ENCODE peak calls at places on chromosomes 12 and 14, in four cellular contexts. P is GM12878, C is HL-60, R is K562. Z is an unnamed sample.

GRCh38 chr12:91978143-91978542 is 167.5 kb downstream of the BTG1 start:
- DNase-seq in C (no peak), P (no peak), R (no peak), Z (no peak)

GRCh38 chr12:111156304-111156703 is 212.6 kb downstream of the PHETA1 start:
- DNase-seq in C (no peak), P (no peak), R (no peak), Z (no peak)

GRCh38 chr12:75389061-75389460 is 1.8 kb upstream of the GLIPR1L2 start:
- DNase-seq in R (no peak), C (no peak), P (no peak), Z (no peak)

GRCh38 chr14:21395450-21395849 is 11.6 kb upstream of the SUPT16H start:
- DNase-seq in R (no peak), P (no peak), C (no peak), Z (no peak)

GRCh38 chr12:4168041-4168440 is 105.5 kb upstream of the CCND2 start:
- DNase-seq in P (no peak), C (no peak), R (no peak), Z (no peak)

GRCh38 chr12:122422769-122423257 is 344 bp upstream of the CLIP1 start:
- DNase-seq in C (peak), R (peak), P (no peak), Z (no peak)

GRCh38 chr12:131830335-131831020 is 2.3 kb downstream of the MMP17 start:
- DNase-seq in R (peak), C (peak), P (no peak), Z (no peak)

GRCh38 chr14:31024577-31025334 is 693 bp upstream of the AP4S1 start:
- DNase-seq in C (no peak), P (no peak), R (no peak), Z (no peak)

GRCh38 chr12:2547273-2548044 is 247.3 kb upstream of the FKBP4 start:
- DNase-seq in P (no peak), R (no peak), C (peak), Z (no peak)

GRCh38 chr14:104432611-104433231 is 146.8 kb upstream of the C14orf180 start:
- DNase-seq in P (no peak), C (no peak), R (no peak), Z (no peak)

GRCh38 chr14:61472801-61473376 is 151.5 kb downstream of the PRKCH start:
- DNase-seq in C (no peak), R (no peak), P (no peak), Z (no peak)

GRCh38 chr14:61470954-61471279 is 149.5 kb downstream of the PRKCH start:
- DNase-seq in R (no peak), P (no peak), C (no peak), Z (no peak)

GRCh38 chr14:61470261-61470953 is 149.0 kb downstream of the PRKCH start:
- DNase-seq in P (no peak), C (no peak), R (no peak), Z (no peak)

GRCh38 chr14:61471297-61471980 is 150.1 kb downstream of the PRKCH start:
- DNase-seq in C (no peak), R (no peak), P (no peak), Z (no peak)

GRCh38 chr14:61472025-61472672 is 150.8 kb downstream of the PRKCH start:
- DNase-seq in R (no peak), P (no peak), C (peak), Z (no peak)
- TF ChIP-seq POLR2AphosphoS5 in R (no peak), P (no peak), C (peak), Z (no peak)

DNA sequence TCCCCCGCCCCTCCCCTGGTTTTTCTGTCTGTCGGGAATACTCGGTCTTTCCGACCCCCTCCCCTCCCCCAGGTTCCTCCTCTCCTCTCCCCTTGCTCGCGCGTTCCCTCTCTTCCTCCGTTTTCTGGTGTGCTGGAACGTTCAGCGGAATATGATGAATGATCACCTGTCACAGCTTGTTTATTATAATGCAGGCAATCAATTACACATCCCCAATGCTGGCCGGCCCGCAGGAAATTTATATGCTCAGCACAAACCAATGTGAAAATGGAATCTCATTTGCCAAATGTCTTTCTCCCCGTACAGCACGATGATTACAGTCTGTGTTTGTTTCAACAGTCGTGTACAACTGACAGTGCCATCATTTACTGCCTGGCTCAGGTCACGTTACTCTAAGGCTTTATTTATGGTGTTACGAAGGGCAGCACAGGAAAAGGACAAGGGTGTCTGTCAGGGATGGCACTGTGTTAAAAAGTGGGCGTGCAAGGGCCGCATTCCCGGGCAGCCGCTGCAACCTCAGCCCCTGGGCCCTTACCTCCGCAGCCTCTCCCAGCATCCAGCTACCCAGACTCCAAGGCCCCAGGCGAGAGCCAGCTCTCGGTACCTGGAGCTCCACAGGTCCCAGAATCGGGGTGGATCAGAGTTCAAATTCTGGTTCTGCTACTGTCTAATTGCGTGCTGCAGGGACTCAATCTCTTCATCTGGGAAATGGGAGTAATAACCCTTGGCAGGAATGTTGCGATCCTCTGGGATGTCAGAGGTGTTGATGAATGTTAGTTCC is 24.6 kb upstream of the MAP1LC3B2 start:
- DNase-seq in C (no peak), R (no peak), P (no peak), Z (no peak)
- TF ChIP-seq SPI1 in C (no peak), R (no peak), P (no peak), Z (no peak)

GRCh38 chr12:55729592-55730446 is 1.0 kb upstream of the CD63 start:
- DNase-seq in R (peak), P (no peak), C (peak), Z (no peak)

GRCh38 chr12:55728932-55729591 is at the start of gene CD63:
- DNase-seq in R (peak), C (peak), P (no peak), Z (peak)

GRCh38 chr12:55726911-55727310 is 1.9 kb downstream of the CD63 start:
- DNase-seq in P (no peak), R (no peak), C (no peak), Z (no peak)

GRCh38 chr12:55727643-55728184 is 1.1 kb downstream of the CD63 start:
- DNase-seq in P (no peak), C (no peak), R (peak), Z (no peak)

DNA sequence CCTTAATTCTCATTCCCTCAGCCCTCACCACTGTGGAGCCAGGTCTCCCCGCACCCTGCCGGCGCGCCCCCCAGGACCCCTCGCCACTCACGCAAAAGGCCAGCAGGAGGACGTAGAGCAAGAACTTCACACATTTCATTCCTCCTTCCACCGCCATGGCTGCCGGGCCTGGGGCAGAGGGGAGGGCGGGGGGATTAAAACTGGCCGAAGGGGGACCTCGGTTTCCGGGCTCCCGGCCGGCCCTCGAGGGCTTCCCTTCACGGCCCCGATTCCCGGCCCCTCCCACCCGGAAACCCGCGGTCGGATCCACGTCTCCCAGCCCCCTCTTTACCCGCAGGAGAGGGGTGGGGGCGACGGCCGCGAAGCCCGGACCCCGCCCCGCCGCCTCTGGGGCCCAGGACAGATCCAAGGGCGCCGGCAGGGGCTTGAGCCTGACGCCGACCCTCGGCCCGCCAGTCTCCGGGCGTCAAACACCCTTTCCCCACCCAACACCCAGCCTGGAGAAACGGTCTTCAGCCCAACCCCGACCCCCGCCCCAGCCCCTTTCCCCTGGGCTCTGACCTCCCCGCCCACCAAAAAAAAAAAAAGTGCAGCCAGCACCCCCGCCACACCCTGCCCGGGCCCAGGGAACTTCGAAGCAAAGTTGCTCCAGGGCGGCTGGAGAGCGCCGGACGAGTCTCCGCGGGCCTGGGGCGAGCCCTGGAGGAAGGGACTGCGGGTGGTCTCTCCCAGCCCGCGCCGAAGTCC is 451 bp downstream of the CD63 start:
- DNase-seq in C (no peak), P (no peak), R (peak), Z (no peak)
- TF ChIP-seq POLR2AphosphoS5 in C (no peak), P (no peak), R (no peak), Z (no peak)

DNA sequence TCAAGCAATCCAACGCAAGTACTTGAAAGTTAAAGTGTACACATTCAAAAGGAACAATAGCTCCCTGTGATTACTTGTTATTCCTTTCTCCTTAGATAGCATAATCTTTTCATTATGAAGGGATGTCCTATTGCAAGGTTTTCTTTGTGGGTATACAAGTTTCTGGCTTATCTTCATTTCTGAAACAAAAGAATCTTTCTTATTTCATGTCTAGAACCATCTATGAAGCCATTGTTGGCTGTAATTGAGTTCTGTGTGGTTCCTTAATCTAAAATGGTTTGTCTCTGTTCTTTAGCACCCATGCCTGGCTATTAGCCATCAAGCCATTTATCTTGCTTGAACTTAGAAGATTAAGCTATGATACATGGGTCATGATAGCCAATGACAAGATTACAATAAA is 95.0 kb downstream of the VEZT start:
- DNase-seq in C (no peak), R (no peak), P (no peak), Z (no peak)
- TF ChIP-seq SPI1 in C (no peak), R (no peak), P (no peak), Z (no peak)

GRCh38 chr14:45664668-45665356 is 411.8 kb upstream of the MIS18BP1 start:
- DNase-seq in P (no peak), C (no peak), R (no peak), Z (no peak)
- TF ChIP-seq POLR2AphosphoS5 in P (no peak), C (no peak), R (no peak), Z (no peak)

GRCh38 chr12:52188658-52189057 is 3.2 kb downstream of the KRT80 start:
- DNase-seq in P (no peak), R (no peak), C (no peak), Z (no peak)

GRCh38 chr12:52189376-52190174 is 2.2 kb downstream of the KRT80 start:
- DNase-seq in R (no peak), C (no peak), P (no peak), Z (no peak)

GRCh38 chr12:52191841-52192791 is at the start of gene KRT80:
- DNase-seq in R (no peak), P (no peak), C (peak), Z (no peak)

GRCh38 chr12:52193991-52194390 is 2.2 kb upstream of the KRT80 start:
- DNase-seq in R (no peak), P (no peak), C (no peak), Z (no peak)

DNA sequence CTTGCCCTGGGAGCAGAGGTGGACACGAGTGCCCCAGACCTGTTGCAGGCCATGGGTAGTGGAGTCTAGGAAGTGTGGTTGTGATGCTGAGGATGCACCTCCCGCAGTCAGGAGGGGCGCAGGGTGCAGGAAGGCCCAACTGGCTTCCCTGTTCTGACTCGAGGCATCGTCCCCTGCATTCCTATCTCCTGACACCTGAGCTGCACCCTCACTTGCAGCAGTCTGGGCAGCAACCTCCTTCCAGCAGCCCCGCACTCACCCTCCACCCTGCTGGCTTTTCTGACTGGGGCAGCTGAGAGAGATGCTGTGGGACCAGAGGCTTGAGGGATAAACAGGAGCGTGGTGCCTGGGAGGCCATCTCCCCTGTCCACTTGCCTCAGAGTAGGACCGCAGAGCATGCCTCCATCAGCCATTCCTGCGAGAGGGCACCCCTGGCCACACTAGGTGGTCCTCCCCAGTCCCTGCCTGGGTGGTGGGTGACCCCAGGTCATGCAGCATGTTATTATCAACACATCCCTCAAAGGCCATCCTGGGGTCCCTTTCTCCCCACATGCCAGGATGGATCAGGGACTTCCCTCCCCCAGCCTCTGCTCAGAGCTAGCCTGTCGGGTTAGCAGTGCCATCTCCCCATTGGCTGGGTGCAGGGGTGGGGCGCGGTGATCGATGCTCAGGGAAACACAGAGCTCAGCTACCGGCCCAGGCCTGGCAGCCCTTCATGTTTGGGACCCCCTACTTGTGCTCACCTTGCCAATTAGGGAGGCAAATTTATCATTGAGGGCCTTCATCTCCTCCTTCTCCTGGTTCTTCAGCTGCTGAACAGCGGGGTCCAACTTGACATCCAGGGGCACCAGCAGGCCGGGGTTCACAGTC is 719 bp downstream of the KRT80 start:
- DNase-seq in C (no peak), P (no peak), R (no peak), Z (no peak)
- TF ChIP-seq SPI1 in C (no peak), P (no peak), R (no peak), Z (no peak)

GRCh38 chr12:570237-570925 is 92.9 kb downstream of the NINJ2 start:
- DNase-seq in R (peak), C (no peak), P (no peak), Z (no peak)
- TF ChIP-seq POLR2AphosphoS5 in R (no peak), C (no peak), P (no peak), Z (no peak)

GRCh38 chr12:25384038-25384953 is 133.6 kb upstream of the KRAS start:
- DNase-seq in C (no peak), P (no peak), R (no peak), Z (no peak)
- TF ChIP-seq SPI1 in C (no peak), P (no peak), R (no peak), Z (no peak)

GRCh38 chr12:109775172-109775881 is 57.9 kb downstream of the TRPV4 start:
- DNase-seq in R (peak), P (no peak), C (peak), Z (peak)
- TF ChIP-seq POLR2AphosphoS5 in R (no peak), P (no peak), C (no peak), Z (no peak)